ENCODE peak calls at places on chromosomes 2 and 18, in six cellular contexts. U is activated CD4-positive, CD25-positive, alpha-beta regulatory T cell treated with anti-CD3 and anti-CD28 coated beads, Interleukin-2, amount 50 U/mL, for 72 hours; J is AG20443; X is lung microvascular endothelial cell; C is AML-193; V is GM23338. Z is an unnamed sample.

GRCh38 chr2:8684885-8685696 is 3.2 kb downstream of the ID2 start:
- DNase-seq in C (peak; percentile 24), X (peak; percentile 33), U (peak; percentile 56), J (peak; percentile 66), V (peak; percentile 72), Z (no peak)

GRCh38 chr18:159037-159652 is 788 bp downstream of the USP14 start:
- DNase-seq in J (peak; percentile 17), X (peak; percentile 37), V (peak; percentile 27), C (peak; percentile 8), U (no peak), Z (peak; percentile 10)

GRCh38 chr18:58394607-58395425 is 234.1 kb downstream of the ALPK2 start:
- DNase-seq in C (no peak), V (no peak), J (no peak), X (no peak), U (no peak), Z (no peak)

GRCh38 chr18:52937840-52938239 is 597.8 kb downstream of the DCC start:
- DNase-seq in V (no peak), X (no peak), C (no peak), J (no peak), U (no peak), Z (no peak)

GRCh38 chr2:205675861-205676516 is 6.3 kb upstream of the NRP2 start:
- DNase-seq in J (peak; percentile 68), C (peak; percentile 52), X (peak; percentile 81), V (peak; percentile 90), U (no peak), Z (no peak)

GRCh38 chr18:43863180-43863579 is 585.9 kb upstream of the SYT4 start:
- DNase-seq in C (no peak), J (no peak), V (no peak), U (no peak), X (no peak), Z (no peak)

GRCh38 chr18:21134895-21135294 is 23.3 kb upstream of the ROCK1 start:
- DNase-seq in C (peak; percentile 62), V (no peak), J (no peak), X (peak; percentile 47), U (no peak), Z (peak; percentile 43)

GRCh38 chr2:236675526-236675925 is 105.9 kb downstream of the ACKR3 start:
- DNase-seq in V (no peak), X (no peak), U (no peak), C (no peak), J (no peak), Z (no peak)

GRCh38 chr2:71243548-71244301 is 16.8 kb upstream of the PAIP2B start:
- DNase-seq in C (no peak), X (no peak), V (no peak), U (no peak), J (no peak), Z (no peak)

GRCh38 chr2:8391584-8391983 is 290.3 kb upstream of the ID2 start:
- DNase-seq in J (no peak), U (no peak), X (no peak), C (no peak), V (no peak), Z (no peak)

GRCh38 chr2:127174977-127175376 is 45.1 kb downstream of the CYP27C1 start:
- DNase-seq in V (no peak), X (peak; percentile 11), J (peak; percentile 79), C (no peak), U (no peak), Z (no peak)

GRCh38 chr2:55025082-55025481 is 25.2 kb downstream of the RTN4 start:
- DNase-seq in C (no peak), V (no peak), U (no peak), X (no peak), J (no peak), Z (no peak)

GRCh38 chr18:46250812-46251173 is 146.6 kb downstream of the HAUS1 start:
- DNase-seq in J (no peak), X (no peak), C (no peak), V (no peak), U (no peak), Z (no peak)

GRCh38 chr2:148615446-148615845 is 29.1 kb upstream of the EPC2 start:
- DNase-seq in C (no peak), V (peak; percentile 40), U (no peak), X (no peak), J (no peak), Z (no peak)

GRCh38 chr2:1154710-1155594 is 204.3 kb downstream of the SNTG2 start:
- DNase-seq in C (no peak), V (no peak), J (no peak), X (no peak), U (no peak), Z (no peak)

GRCh38 chr2:118969025-118969733 is 27.2 kb downstream of the MARCO start:
- DNase-seq in J (no peak), U (no peak), V (no peak), X (no peak), C (no peak), Z (no peak)

GRCh38 chr2:197054437-197054836 is 127.9 kb upstream of the PGAP1 start:
- DNase-seq in X (no peak), J (no peak), U (no peak), V (no peak), C (no peak), Z (no peak)

GRCh38 chr18:22455425-22456150 is 37.9 kb upstream of the CTAGE1 start:
- DNase-seq in X (no peak), U (no peak), C (no peak), J (no peak), V (peak; percentile 11), Z (no peak)

GRCh38 chr2:231387904-231388724 is 7.4 kb upstream of the B3GNT7 start:
- DNase-seq in V (no peak), C (no peak), U (no peak), J (peak; percentile 55), X (peak; percentile 89), Z (peak; percentile 72)

GRCh38 chr2:236352761-236353593 is 88.8 kb upstream of the ASB18 start:
- DNase-seq in X (peak; percentile 59), U (no peak), C (peak; percentile 26), J (peak; percentile 50), V (peak; percentile 55), Z (peak; percentile 42)

GRCh38 chr2:191150451-191151314 is at the start of gene STAT4:
- DNase-seq in J (peak; percentile 54), C (peak; percentile 23), U (peak; percentile 66), V (peak; percentile 87), X (no peak), Z (peak; percentile 52)

GRCh38 chr18:48059363-48060109 is 129.1 kb upstream of the SMAD2 start:
- DNase-seq in U (no peak), X (no peak), J (no peak), C (no peak), V (peak; percentile 35), Z (no peak)

GRCh38 chr2:190415251-190415650 is 7.1 kb downstream of the MFSD6 start:
- DNase-seq in J (no peak), C (no peak), U (no peak), V (no peak), X (no peak), Z (no peak)

GRCh38 chr2:37569986-37570688 is 101.3 kb downstream of the CDC42EP3 start:
- DNase-seq in J (no peak), V (no peak), X (no peak), C (no peak), U (no peak), Z (no peak)

GRCh38 chr2:171072164-171072563 is 88.5 kb downstream of the TLK1 start:
- DNase-seq in V (no peak), U (no peak), X (no peak), C (no peak), J (no peak), Z (no peak)

GRCh38 chr18:62526098-62527025 is 3.5 kb downstream of the ZCCHC2 start:
- DNase-seq in U (peak; percentile 80), X (peak; percentile 86), J (peak; percentile 93), V (peak; percentile 90), C (no peak), Z (peak; percentile 70)

GRCh38 chr2:184302506-184302905 is 295.8 kb upstream of the ZNF804A start:
- DNase-seq in X (no peak), V (no peak), U (no peak), J (no peak), C (no peak), Z (no peak)

GRCh38 chr2:169819106-169819505 is 5.6 kb downstream of the METTL5 start:
- DNase-seq in C (no peak), U (no peak), J (no peak), X (peak; percentile 41), V (no peak), Z (no peak)

GRCh38 chr2:84788027-84788426 is 92.9 kb downstream of the TRABD2A start:
- DNase-seq in X (no peak), U (no peak), C (no peak), V (no peak), J (no peak), Z (no peak)

Z was measured in dermis microvascular lymphatic vessel endothelial cell.